ENCODE peak calls at places on chromosome 22, in four cellular contexts. C is GM12878, A is neural progenitor cell, F is SK-N-SH. R is an unnamed sample.

GRCh38 chr22:22721681-22722309 is 77.4 kb downstream of the GGTLC2 start:
- DNase-seq in C (peak), A (no peak), F (no peak), R (no peak)

GRCh38 chr22:33601062-33601461 is 319.2 kb downstream of the LARGE1 start:
- DNase-seq in C (no peak), A (no peak), F (no peak), R (no peak)

GRCh38 chr22:33957086-33957485 is 36.8 kb upstream of the LARGE1 start:
- DNase-seq in C (no peak), A (no peak), F (no peak), R (no peak)

GRCh38 chr22:23536821-23537345 is 43.2 kb downstream of the IGLL1 start:
- DNase-seq in C (no peak), A (no peak), F (no peak), R (no peak)

GRCh38 chr22:40043086-40043485 is 48.3 kb downstream of the FAM83F start:
- DNase-seq in C (no peak), A (no peak), F (no peak), R (no peak)

GRCh38 chr22:24105661-24106060 is 75.6 kb upstream of the SUSD2 start:
- DNase-seq in C (no peak), A (no peak), F (no peak), R (no peak)

GRCh38 chr22:43483266-43483665 is 71.5 kb downstream of the MPPED1 start:
- DNase-seq in C (no peak), A (no peak), F (no peak), R (no peak)

GRCh38 chr22:37741312-37741795 is 44.5 kb downstream of the TRIOBP start:
- DNase-seq in C (no peak), A (peak), F (peak), R (no peak)

GRCh38 chr22:39474351-39474991 is 17.7 kb downstream of the MGAT3 start:
- DNase-seq in C (no peak), A (no peak), F (peak), R (no peak)

GRCh38 chr22:37752189-37753061 is 55.3 kb upstream of the GCAT start:
- DNase-seq in C (no peak), A (peak), F (peak), R (no peak)

GRCh38 chr22:44276706-44277403 is 35.9 kb downstream of the SHISAL1 start:
- DNase-seq in C (no peak), A (peak), F (no peak), R (no peak)

GRCh38 chr22:38271101-38271500 is 1.7 kb downstream of the TMEM184B start:
- DNase-seq in C (no peak), A (no peak), F (no peak), R (no peak)

GRCh38 chr22:22944268-22944985 is 56.8 kb downstream of the IGLL5 start:
- DNase-seq in C (no peak), A (no peak), F (no peak), R (peak)

GRCh38 chr22:39134366-39135091 is 18.0 kb downstream of the CBX7 start:
- DNase-seq in C (no peak), A (no peak), F (no peak), R (no peak)

GRCh38 chr22:38611559-38611958 is 41.6 kb upstream of the DMC1 start:
- DNase-seq in C (no peak), A (no peak), F (no peak), R (no peak)

GRCh38 chr22:27278986-27279385 is 522.6 kb downstream of the MN1 start:
- DNase-seq in C (no peak), A (no peak), F (no peak), R (no peak)

GRCh38 chr22:38871360-38872171 is 450 bp downstream of the CBX6 start:
- DNase-seq in C (no peak), A (peak), F (no peak), R (no peak)

GRCh38 chr22:39985383-39986045 is 9.2 kb upstream of the FAM83F start:
- DNase-seq in C (no peak), A (no peak), F (no peak), R (no peak)

GRCh38 chr22:17074648-17075002 is 10.2 kb upstream of the IL17RA start:
- DNase-seq in C (no peak), A (no peak), F (no peak), R (no peak)

GRCh38 chr22:49457946-49458707 is 369.5 kb downstream of the BRD1 start:
- DNase-seq in C (no peak), A (no peak), F (no peak), R (no peak)

GRCh38 chr22:43542681-43543521 is 131.1 kb downstream of the MPPED1 start:
- DNase-seq in C (no peak), A (no peak), F (no peak), R (no peak)

GRCh38 chr22:37538590-37539357 is 19.6 kb upstream of the CARD10 start:
- DNase-seq in C (peak), A (peak), F (peak), R (peak)

GRCh38 chr22:40463017-40463631 is 92.7 kb downstream of the SGSM3 start:
- DNase-seq in C (peak), A (no peak), F (no peak), R (no peak)

GRCh38 chr22:30312053-30312452 is 14.7 kb downstream of the TBC1D10A start:
- DNase-seq in C (no peak), A (no peak), F (no peak), R (no peak)

GRCh38 chr22:38126928-38127668 is 16.6 kb upstream of the BAIAP2L2 start:
- DNase-seq in C (no peak), A (peak), F (no peak), R (no peak)

GRCh38 chr22:43185860-43186261 is 1.1 kb downstream of the TTLL12 start:
- DNase-seq in C (no peak), A (peak), F (peak), R (no peak)

GRCh38 chr22:43993072-43993760 is 30.9 kb upstream of the PARVB start:
- DNase-seq in C (peak), A (peak), F (peak), R (peak)

GRCh38 chr22:38315801-38316339 is 1.4 kb downstream of the CSNK1E start:
- DNase-seq in C (no peak), A (no peak), F (no peak), R (no peak)

GRCh38 chr22:37804886-37805857 is 2.6 kb upstream of the GCAT start:
- DNase-seq in C (no peak), A (peak), F (peak), R (peak)

GRCh38 chr22:27749597-27750225 is 51.8 kb downstream of the MN1 start:
- DNase-seq in C (no peak), A (peak), F (no peak), R (no peak)

GRCh38 chr22:29205598-29206371 is at the start of gene EMID1:
- DNase-seq in C (no peak), A (peak), F (peak), R (peak)

GRCh38 chr22:29004647-29005371 is 56.8 kb downstream of the C22orf31 start:
- DNase-seq in C (no peak), A (peak), F (peak), R (peak)

GRCh38 chr22:23786261-23786710 is 480 bp upstream of the SMARCB1 start:
- DNase-seq in C (no peak), A (no peak), F (peak), R (no peak)

DNA sequence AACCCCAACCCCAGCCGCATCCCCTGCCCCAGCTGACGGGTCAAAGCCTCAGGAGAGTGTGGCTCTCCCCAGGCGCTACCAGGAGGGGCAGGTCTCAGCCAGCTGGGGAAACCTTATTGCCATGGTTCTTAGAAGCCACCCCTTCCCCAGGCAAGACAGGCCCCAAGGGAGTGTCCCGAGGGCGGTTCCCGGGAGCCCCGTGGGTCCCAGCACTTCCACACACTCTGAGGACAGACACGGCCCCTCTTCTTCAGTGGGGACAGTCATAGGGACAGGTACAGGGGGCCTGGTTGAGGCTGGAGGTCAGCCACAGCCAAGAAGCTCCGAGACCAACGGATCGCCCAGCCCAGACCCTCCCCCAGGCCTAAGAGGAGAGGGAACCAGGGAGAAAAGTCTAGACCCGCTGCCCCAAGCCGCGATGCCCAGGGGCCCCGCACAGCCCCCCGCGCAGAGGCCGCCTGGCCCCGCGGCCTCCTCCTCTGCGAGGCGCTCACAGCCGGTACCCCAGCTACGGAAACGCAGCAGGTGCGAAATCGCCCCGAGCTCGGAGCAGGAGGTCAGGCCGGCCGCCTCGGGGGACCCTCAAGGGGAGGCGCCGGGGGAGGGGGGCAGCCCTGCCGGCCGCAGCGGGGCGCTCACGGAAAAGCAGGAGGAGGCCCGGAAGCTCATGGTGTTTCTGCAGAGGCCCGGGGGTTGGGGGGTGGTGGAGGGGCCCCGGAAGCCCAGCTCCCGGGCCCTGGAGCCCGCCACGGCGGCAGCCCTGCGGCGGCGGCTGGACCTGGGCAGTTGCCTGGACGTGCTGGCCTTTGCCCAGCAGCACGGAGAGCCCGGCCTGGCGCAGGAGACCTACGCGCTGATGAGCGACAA is 2.6 kb downstream of the KLHDC7B start:
- DNase-seq in C (no peak), A (no peak), F (peak), R (no peak)
- TF ChIP-seq CTCF in C (peak), A (no peak), F (no peak), R (no peak)

DNA sequence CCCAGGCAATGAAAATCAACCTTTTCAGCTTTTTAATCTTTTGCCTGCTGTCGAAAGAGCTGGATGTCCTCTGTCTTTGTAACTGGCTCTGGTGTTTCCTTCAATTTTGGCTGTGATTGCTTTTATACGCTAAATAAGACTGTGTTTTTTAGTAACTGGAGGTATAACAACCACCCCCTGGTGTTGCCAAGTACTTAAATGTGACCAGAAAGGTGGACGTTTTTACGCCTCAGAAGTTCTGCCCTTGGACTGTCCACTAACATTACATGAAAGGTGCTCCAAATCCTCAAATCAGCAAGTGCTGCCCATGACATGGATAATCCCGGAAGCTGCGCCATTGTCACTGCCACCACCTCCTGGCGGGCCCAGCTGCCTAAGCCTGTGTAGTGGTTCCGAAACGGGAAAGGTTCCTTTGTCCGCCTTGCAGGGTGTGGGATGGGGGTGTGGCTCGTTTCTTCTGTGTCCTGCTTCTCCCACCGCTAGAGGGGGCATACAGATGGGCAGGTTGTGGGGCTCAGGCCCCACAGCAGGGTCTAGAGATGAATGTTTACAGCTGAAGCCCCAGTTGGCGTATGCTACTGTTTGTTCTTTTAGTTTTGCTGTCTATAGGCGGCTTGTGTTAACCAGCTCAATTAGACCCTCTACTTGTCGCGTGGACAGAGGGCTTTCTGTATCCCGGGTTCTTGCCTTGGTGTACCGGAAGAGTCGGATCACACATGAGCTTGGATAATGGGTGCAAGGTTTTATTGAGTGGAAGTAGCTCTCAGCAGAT is 82.2 kb upstream of the SEPTIN5 start:
- DNase-seq in C (no peak), A (peak), F (peak), R (peak)
- TF ChIP-seq CTCF in C (peak), A (peak), F (peak), R (peak)

GRCh38 chr22:36198936-36199616 is 2.5 kb downstream of the APOL4 start:
- DNase-seq in C (no peak), A (no peak), F (no peak), R (no peak)
- TF ChIP-seq CTCF in C (no peak), A (no peak), F (no peak), R (no peak)

GRCh38 chr22:45552580-45553332 is 50.1 kb downstream of the FBLN1 start:
- DNase-seq in C (no peak), A (peak), F (peak), R (peak)

GRCh38 chr22:45553333-45554039 is 50.8 kb downstream of the FBLN1 start:
- DNase-seq in C (no peak), A (peak), F (peak), R (peak)

GRCh38 chr22:45554861-45555260 is 52.2 kb downstream of the FBLN1 start:
- DNase-seq in C (no peak), A (no peak), F (no peak), R (no peak)

GRCh38 chr22:45552017-45552411 is 49.3 kb downstream of the FBLN1 start:
- DNase-seq in C (no peak), A (no peak), F (no peak), R (no peak)

DNA sequence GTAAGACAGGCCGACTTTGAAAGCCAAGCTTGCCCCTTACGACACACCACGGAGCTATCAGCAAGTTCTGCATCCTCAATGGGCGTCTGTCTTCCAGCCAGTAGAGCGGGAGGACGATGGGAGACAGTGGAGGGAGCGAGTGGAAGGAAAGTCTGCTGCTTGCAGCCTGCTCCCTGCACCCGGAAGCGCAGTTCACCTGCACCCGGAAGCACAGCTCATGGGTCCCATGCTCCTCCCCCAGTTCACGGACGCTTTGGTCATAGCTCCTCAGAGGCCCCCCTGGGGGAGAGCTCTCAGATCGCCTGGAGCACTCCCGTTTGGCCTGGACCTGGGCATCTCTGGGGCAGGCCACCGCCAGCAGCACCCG is 51.3 kb downstream of the FBLN1 start:
- DNase-seq in C (no peak), A (no peak), F (peak), R (no peak)
- TF ChIP-seq CTCF in C (no peak), A (no peak), F (no peak), R (peak)

GRCh38 chr22:35352214-35353111 is 28.4 kb upstream of the HMOX1 start:
- DNase-seq in C (no peak), A (peak), F (no peak), R (peak)
- TF ChIP-seq CTCF in C (peak), A (peak), F (peak), R (no peak)

GRCh38 chr22:41798736-41799135 is 1.7 kb upstream of the CCDC134 start:
- DNase-seq in C (no peak), A (no peak), F (no peak), R (no peak)

GRCh38 chr22:41801886-41802285 is 1.4 kb downstream of the CCDC134 start:
- DNase-seq in C (no peak), A (no peak), F (no peak), R (no peak)

GRCh38 chr22:41801147-41801819 is 804 bp downstream of the CCDC134 start:
- DNase-seq in C (no peak), A (no peak), F (peak), R (no peak)

GRCh38 chr22:41800348-41801146 is at the start of gene CCDC134:
- DNase-seq in C (peak), A (peak), F (peak), R (peak)

GRCh38 chr22:41799486-41800347 is 762 bp upstream of the CCDC134 start:
- DNase-seq in C (no peak), A (peak), F (peak), R (peak)
- TF ChIP-seq CTCF in C (no peak), A (no peak), F (no peak), R (no peak)

GRCh38 chr22:47967841-47968240 is 1205.4 kb downstream of the TBC1D22A start:
- DNase-seq in C (no peak), A (no peak), F (no peak), R (no peak)
- TF ChIP-seq CTCF in C (no peak), A (no peak), F (no peak), R (no peak)

GRCh38 chr22:31630331-31631329 is 31.4 kb downstream of the PISD start:
- DNase-seq in C (no peak), A (peak), F (peak), R (peak)
- TF ChIP-seq CTCF in C (no peak), A (peak), F (no peak), R (no peak)